ENCODE peak calls at places on chromosomes 5 and 9, in ten cellular contexts. W, K, B, E, U, F, R, G, L and Z are unnamed samples.

GRCh38 chr5:139543423-139543991 is 17.6 kb upstream of the UBE2D2 start:
- DNase-seq in W (peak; percentile 33), K (no peak), B (peak; percentile 55), E (peak; percentile 12), U (no peak), F (peak; percentile 75), R (peak; percentile 76), G (no peak), L (peak; percentile 5), Z (peak; percentile 73)

GRCh38 chr5:54073735-54074134 is 236.6 kb downstream of the ARL15 start:
- DNase-seq in W (no peak), K (no peak), B (no peak), E (no peak), U (no peak), F (no peak), R (no peak), G (no peak), L (no peak), Z (no peak)

GRCh38 chr9:7536310-7536939 is 263.2 kb downstream of the DMAC1 start:
- DNase-seq in W (no peak), K (peak; percentile 41), B (peak; percentile 32), E (no peak), U (no peak), F (no peak), R (peak; percentile 74), G (peak; percentile 65), L (peak; percentile 56), Z (no peak)

GRCh38 chr9:88835038-88835466 is 156.2 kb upstream of the S1PR3 start:
- DNase-seq in W (peak; percentile 56), K (no peak), B (no peak), E (no peak), U (no peak), F (no peak), R (no peak), G (no peak), L (peak; percentile 79), Z (no peak)

GRCh38 chr5:10099548-10099947 is 150.1 kb downstream of the ATPSCKMT start:
- DNase-seq in W (no peak), K (no peak), B (no peak), E (no peak), U (no peak), F (no peak), R (no peak), G (no peak), L (no peak), Z (no peak)

GRCh38 chr5:165185726-165186125 is 1680.3 kb downstream of the MAT2B start:
- DNase-seq in W (no peak), K (no peak), B (no peak), E (no peak), U (no peak), F (no peak), R (no peak), G (no peak), L (no peak), Z (no peak)

GRCh38 chr5:76331139-76331538 is 71.9 kb upstream of the IQGAP2 start:
- DNase-seq in W (peak; percentile 40), K (no peak), B (no peak), E (no peak), U (no peak), F (no peak), R (peak; percentile 55), G (no peak), L (no peak), Z (no peak)

GRCh38 chr5:3312299-3312698 is 283.3 kb upstream of the IRX1 start:
- DNase-seq in W (no peak), K (no peak), B (no peak), E (no peak), U (no peak), F (no peak), R (no peak), G (no peak), L (no peak), Z (no peak)

GRCh38 chr9:123642291-123643278 is 286.6 kb downstream of the CRB2 start:
- DNase-seq in W (no peak), K (no peak), B (peak; percentile 74), E (no peak), U (no peak), F (peak; percentile 74), R (no peak), G (peak; percentile 89), L (peak; percentile 18), Z (no peak)

GRCh38 chr5:168307022-168307421 is 15.6 kb downstream of the WWC1 start:
- DNase-seq in W (no peak), K (no peak), B (no peak), E (no peak), U (no peak), F (no peak), R (no peak), G (no peak), L (no peak), Z (no peak)

GRCh38 chr9:100229136-100229535 is 123.6 kb downstream of the TEX10 start:
- DNase-seq in W (no peak), K (no peak), B (no peak), E (no peak), U (no peak), F (no peak), R (no peak), G (no peak), L (no peak), Z (no peak)

GRCh38 chr5:16736158-16736994 is 119.6 kb upstream of the RETREG1 start:
- DNase-seq in W (no peak), K (no peak), B (peak; percentile 83), E (no peak), U (no peak), F (no peak), R (peak; percentile 74), G (no peak), L (peak; percentile 87), Z (no peak)

GRCh38 chr9:121972501-121972981 is 120.6 kb downstream of the TTLL11 start:
- DNase-seq in W (no peak), K (no peak), B (peak; percentile 82), E (no peak), U (peak; percentile 52), F (no peak), R (no peak), G (no peak), L (peak; percentile 47), Z (no peak)

GRCh38 chr9:136538599-136539426 is 7.0 kb downstream of the NOTCH1 start:
- DNase-seq in W (peak; percentile 71), K (no peak), B (no peak), E (no peak), U (no peak), F (no peak), R (no peak), G (no peak), L (no peak), Z (no peak)

GRCh38 chr5:150073086-150073625 is 13.2 kb downstream of the CSF1R start:
- DNase-seq in W (no peak), K (no peak), B (peak; percentile 15), E (no peak), U (no peak), F (no peak), R (no peak), G (no peak), L (no peak), Z (peak; percentile 58)

GRCh38 chr5:39178171-39178570 is 41.2 kb downstream of the FYB1 start:
- DNase-seq in W (no peak), K (no peak), B (no peak), E (no peak), U (no peak), F (no peak), R (no peak), G (no peak), L (peak; percentile 65), Z (no peak)

GRCh38 chr5:147310059-147310704 is 75.4 kb downstream of the STK32A start:
- DNase-seq in W (no peak), K (no peak), B (peak; percentile 87), E (no peak), U (peak; percentile 38), F (peak; percentile 92), R (no peak), G (no peak), L (peak; percentile 6), Z (peak; percentile 76)

GRCh38 chr5:15554542-15554941 is 54.6 kb downstream of the FBXL7 start:
- DNase-seq in W (no peak), K (no peak), B (no peak), E (no peak), U (no peak), F (no peak), R (no peak), G (no peak), L (no peak), Z (no peak)
- H3K4me3 ChIP-seq in W (no peak overlapping the region), K (no peak overlapping the region), B (no peak overlapping the region), E (no peak overlapping the region), U (no peak overlapping the region), F (no peak overlapping the region), R (no peak overlapping the region), G (no peak overlapping the region), L (no peak overlapping the region), Z (no peak overlapping the region)

GRCh38 chr9:129480705-129481104 is 140.2 kb downstream of the C9orf50 start:
- DNase-seq in W (no peak), K (no peak), B (no peak), E (no peak), U (no peak), F (no peak), R (no peak), G (no peak), L (no peak), Z (no peak)
- H3K27ac ChIP-seq in W (no peak overlapping the region), K (no peak overlapping the region), B (peak overlapping the region; percentile 100), E (no peak overlapping the region), U (peak overlapping the region; percentile 100), F (peak overlapping the region; percentile 100), R (no peak overlapping the region), G (peak overlapping the region; percentile 99), L (peak overlapping the region; percentile 36), Z (peak overlapping the region; percentile 97)

DNA sequence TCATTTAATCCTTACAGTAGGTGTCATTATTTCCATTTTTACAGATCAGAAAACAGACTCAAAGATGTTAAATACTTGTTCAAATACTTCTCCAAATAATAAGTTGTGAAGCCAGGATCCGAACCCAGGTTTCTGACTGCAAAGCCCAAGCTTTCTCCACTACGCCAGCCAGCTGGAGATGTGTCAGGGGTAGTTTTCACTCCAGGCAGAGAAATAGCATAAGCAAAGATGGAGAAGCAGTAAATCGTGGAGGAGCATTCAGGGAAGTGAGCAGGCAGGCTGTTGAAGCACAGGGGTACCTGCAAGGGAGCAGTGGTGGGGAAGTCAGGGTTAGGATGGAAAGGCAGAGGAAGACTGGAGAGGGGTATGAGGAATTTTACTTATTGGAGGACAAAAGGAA is 2.9 kb downstream of the TLN1 start:
- DNase-seq in W (no peak), K (no peak), B (no peak), E (no peak), U (no peak), F (no peak), R (no peak), G (no peak), L (peak; percentile 18), Z (no peak)
- H3K4me3 ChIP-seq in W (peak overlapping the region; percentile 34), K (no peak overlapping the region), B (peak overlapping the region; percentile 53), E (no peak overlapping the region), U (peak overlapping the region; percentile 86), F (peak overlapping the region; percentile 65), R (peak overlapping the region; percentile 35), G (no peak overlapping the region), L (peak overlapping the region; percentile 99), Z (peak overlapping the region; percentile 84)

DNA sequence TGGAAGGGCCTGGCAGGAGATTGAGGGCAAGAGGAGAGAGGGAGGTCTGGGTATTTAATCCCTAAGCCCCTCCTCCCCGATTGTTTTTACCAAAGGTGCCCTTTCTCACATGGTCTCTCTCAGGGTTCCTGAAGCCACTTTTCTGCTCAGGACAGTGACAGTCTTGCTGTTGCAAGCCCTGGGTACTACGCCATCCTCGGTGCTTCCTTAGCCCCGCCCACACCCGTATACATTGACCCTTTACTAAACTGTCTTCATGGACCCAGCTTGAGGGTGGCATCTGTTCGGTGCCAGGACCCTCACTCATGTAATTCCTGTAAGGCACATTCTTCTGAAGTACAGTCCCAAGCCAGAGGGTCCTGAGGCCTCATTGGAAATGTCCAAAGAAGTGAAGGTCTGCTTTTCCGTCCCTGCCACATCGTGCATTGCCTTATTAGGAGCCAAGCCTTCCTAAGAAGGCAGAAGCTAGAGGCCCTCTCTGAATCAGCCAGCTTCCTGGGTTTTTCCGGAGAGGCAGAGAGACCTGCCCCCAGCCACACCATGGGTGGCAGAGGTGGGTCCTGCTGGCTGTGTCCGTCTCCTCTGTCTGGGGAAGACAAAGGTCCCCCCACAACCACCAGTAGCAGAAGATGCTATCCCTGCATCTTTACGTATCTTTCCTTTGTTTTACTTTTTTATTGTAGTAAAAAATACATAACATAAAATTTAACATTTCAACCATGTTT is 1.9 kb upstream of the SH3PXD2B start:
- DNase-seq in W (no peak), K (no peak), B (no peak), E (no peak), U (no peak), F (peak; percentile 65), R (no peak), G (no peak), L (no peak), Z (no peak)
- H3K27ac ChIP-seq in W (no peak overlapping the region), K (no peak overlapping the region), B (peak overlapping the region; percentile 93), E (no peak overlapping the region), U (no peak overlapping the region), F (peak overlapping the region; percentile 90), R (no peak overlapping the region), G (no peak overlapping the region), L (no peak overlapping the region), Z (peak overlapping the region; percentile 3)